ENCODE peak calls at places on chromosomes 2 and 18, in five cellular contexts. I is neuronal stem cell, A is H1, G is mesenchymal stem cell, T is trophoblast cell. D is an unnamed sample.

GRCh38 chr2:22991844-22992243 is 393.1 kb upstream of the KLHL29 start:
- DNase-seq in I (no peak), T (no peak), G (no peak), A (no peak), D (no peak)

GRCh38 chr2:31247671-31248070 is 13.7 kb downstream of the EHD3 start:
- DNase-seq in G (no peak), A (no peak), I (no peak), T (peak; percentile 73), D (no peak)

GRCh38 chr2:64860321-64860751 is 128.9 kb upstream of the SLC1A4 start:
- DNase-seq in A (no peak), T (no peak), G (no peak), I (no peak), D (no peak)

GRCh38 chr2:109185338-109185737 is 56.3 kb downstream of the SH3RF3 start:
- DNase-seq in T (no peak), G (peak; percentile 56), I (no peak), A (no peak), D (no peak)

GRCh38 chr2:160538115-160538514 is 44.5 kb upstream of the RBMS1 start:
- DNase-seq in T (no peak), G (no peak), A (no peak), I (no peak), D (no peak)

GRCh38 chr2:105856576-105856975 is 111.9 kb downstream of the NCK2 start:
- DNase-seq in G (no peak), T (peak; percentile 27), I (no peak), A (no peak), D (no peak)

GRCh38 chr2:192498747-192499146 is 304.0 kb upstream of the TMEFF2 start:
- DNase-seq in I (no peak), T (no peak), G (no peak), A (no peak), D (no peak)

GRCh38 chr2:214492152-214492551 is 81.3 kb downstream of the VWC2L start:
- DNase-seq in I (no peak), T (no peak), A (no peak), G (no peak), D (no peak)

GRCh38 chr18:668263-668662 is 10.8 kb downstream of the TYMS start:
- DNase-seq in G (no peak), T (no peak), I (no peak), A (no peak), D (no peak)

GRCh38 chr2:239589270-239589825 is 188.5 kb upstream of the HDAC4 start:
- DNase-seq in I (no peak), T (no peak), A (no peak), G (no peak), D (no peak)

GRCh38 chr2:95709831-95710230 is 118.0 kb downstream of the TRIM43 start:
- DNase-seq in I (no peak), G (no peak), T (no peak), A (no peak), D (no peak)
- H2BK12ac ChIP-seq in I (no peak overlapping the region), G (no peak overlapping the region), T (no peak overlapping the region), A (no peak overlapping the region), D (no peak overlapping the region)

GRCh38 chr18:68826111-68826510 is 28.2 kb downstream of the CCDC102B start:
- DNase-seq in A (no peak), G (no peak), I (no peak), T (no peak), D (no peak)
- H2BK12ac ChIP-seq in A (no peak overlapping the region), G (no peak overlapping the region), I (no peak overlapping the region), T (no peak overlapping the region), D (no peak overlapping the region)

GRCh38 chr2:219206442-219207253 is at the start of gene ZFAND2B:
- DNase-seq in G (peak; percentile 92), A (peak; percentile 78), I (peak; percentile 95), T (peak; percentile 98), D (peak; percentile 95)
- H2BK12ac ChIP-seq in G (peak within 1 kb of the TSS; percentile 81), A (peak within 1 kb of the TSS; percentile 39), I (no peak within 1 kb of the TSS), T (peak within 1 kb of the TSS; percentile 35), D (no peak within 1 kb of the TSS)

GRCh38 chr2:69250981-69251380 is 136.0 kb downstream of the GFPT1 start:
- DNase-seq in T (peak; percentile 59), A (no peak), G (peak; percentile 48), I (no peak), D (no peak)
- H2BK12ac ChIP-seq in T (no peak overlapping the region), A (no peak overlapping the region), G (no peak overlapping the region), I (no peak overlapping the region), D (no peak overlapping the region)

DNA sequence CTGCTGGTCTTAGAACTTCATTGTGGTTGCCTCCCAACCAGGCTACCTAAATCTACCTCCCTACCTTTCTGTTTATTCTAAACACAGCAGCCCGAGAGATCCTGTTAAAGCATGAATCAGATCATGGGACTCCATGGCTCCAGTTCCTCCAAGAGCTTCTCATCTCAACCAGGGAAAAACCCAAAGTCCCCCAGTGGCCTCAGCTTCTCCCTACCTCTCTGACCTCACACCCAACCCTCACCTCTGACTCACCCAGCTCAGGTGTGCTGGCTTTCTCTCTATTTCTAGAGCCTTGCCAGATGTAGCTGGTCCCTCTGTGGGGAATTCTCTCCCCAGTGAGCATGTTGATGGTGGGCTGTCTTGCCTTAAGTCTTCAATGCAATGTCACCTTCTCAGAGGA is 93.8 kb upstream of the COPS8 start:
- DNase-seq in I (no peak), A (no peak), T (no peak), G (no peak), D (no peak)
- H2BK12ac ChIP-seq in I (no peak overlapping the region), A (no peak overlapping the region), T (no peak overlapping the region), G (no peak overlapping the region), D (no peak overlapping the region)

GRCh38 chr2:54478899-54479298 is 22.8 kb downstream of the SPTBN1 start:
- DNase-seq in G (no peak), A (no peak), I (no peak), T (no peak), D (no peak)
- H2BK12ac ChIP-seq in G (no peak overlapping the region), A (no peak overlapping the region), I (no peak overlapping the region), T (no peak overlapping the region), D (no peak overlapping the region)

GRCh38 chr18:24926649-24927048 is 425.3 kb downstream of the ZNF521 start:
- DNase-seq in I (no peak), A (no peak), G (no peak), T (no peak), D (no peak)

GRCh38 chr18:24919141-24919540 is 432.8 kb downstream of the ZNF521 start:
- DNase-seq in A (no peak), I (no peak), T (no peak), G (no peak), D (no peak)

GRCh38 chr18:24924066-24924716 is 427.8 kb downstream of the ZNF521 start:
- DNase-seq in T (no peak), I (no peak), G (no peak), A (no peak), D (peak; percentile 53)

GRCh38 chr18:24923138-24923537 is 428.8 kb downstream of the ZNF521 start:
- DNase-seq in G (no peak), I (no peak), A (no peak), T (no peak), D (no peak)

GRCh38 chr18:24922491-24922890 is 429.5 kb downstream of the ZNF521 start:
- DNase-seq in I (no peak), G (no peak), T (no peak), A (no peak), D (no peak)
- H2BK12ac ChIP-seq in I (no peak overlapping the region), G (no peak overlapping the region), T (no peak overlapping the region), A (no peak overlapping the region), D (no peak overlapping the region)

DNA sequence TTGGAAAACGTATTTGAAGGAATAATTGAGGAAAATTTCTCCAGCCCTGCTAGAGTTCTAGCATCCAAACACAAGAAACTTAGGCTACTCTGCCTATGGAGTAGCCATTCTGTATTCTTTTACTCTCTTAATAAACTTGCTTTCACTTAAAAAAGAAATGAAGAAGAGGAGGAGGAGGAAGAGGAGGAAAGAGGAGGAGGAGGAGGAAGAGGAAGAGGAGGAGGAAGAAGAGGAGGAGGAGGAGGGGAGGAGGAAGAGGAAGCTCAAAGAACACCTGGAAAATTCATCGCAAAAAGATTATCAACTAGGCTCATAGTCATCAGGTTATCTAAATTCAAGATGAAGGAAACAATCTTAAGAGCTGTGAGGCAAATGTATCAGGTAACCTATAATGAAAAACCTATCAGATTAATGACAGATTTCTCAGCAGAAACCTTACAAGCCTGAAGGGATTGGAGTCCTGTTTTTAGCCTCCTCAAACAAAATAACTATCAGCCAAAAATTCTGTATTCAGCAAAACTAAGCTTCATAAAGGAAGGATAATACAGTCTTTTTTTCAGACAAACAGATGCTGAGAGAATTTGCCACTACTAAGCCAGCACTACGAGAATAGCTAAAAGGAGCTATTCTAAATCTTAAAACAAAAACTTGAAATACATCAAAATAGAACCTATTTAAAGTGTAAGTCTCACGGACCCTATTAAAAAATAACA is 56.2 kb upstream of the DSC1 start:
- DNase-seq in A (no peak), I (no peak), G (no peak), T (no peak), D (no peak)
- H2BK12ac ChIP-seq in A (no peak overlapping the region), I (no peak overlapping the region), G (no peak overlapping the region), T (no peak overlapping the region), D (no peak overlapping the region)

DNA sequence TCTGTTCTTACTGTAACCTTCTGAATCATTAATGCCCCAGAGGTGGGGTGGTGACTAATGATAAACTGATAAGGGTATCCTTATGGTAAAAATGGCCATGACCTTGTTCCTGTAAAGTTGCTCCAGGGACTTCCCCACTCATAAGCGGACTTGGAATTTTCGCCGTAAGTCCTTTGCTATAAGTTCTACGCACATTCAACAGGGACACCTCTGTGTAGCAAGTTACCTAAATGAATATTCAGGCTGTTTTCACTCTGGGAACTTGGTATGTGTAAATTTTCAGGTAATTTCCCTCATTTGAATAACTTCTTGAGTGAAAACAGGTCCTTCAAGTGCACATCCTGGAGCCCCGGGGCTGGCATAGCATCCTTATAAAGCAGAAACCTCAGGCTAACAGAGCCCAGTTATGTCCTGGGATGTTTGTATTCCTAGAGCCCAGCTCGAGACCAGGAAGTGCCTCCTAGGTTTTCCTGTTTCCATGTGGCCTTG is 9.4 kb upstream of the AGFG1 start:
- DNase-seq in T (peak; percentile 83), A (no peak), I (no peak), G (no peak), D (no peak)
- H2BK12ac ChIP-seq in T (no peak overlapping the region), A (no peak overlapping the region), I (no peak overlapping the region), G (no peak overlapping the region), D (no peak overlapping the region)

GRCh38 chr2:134134313-134134706 is 119.6 kb upstream of the MGAT5 start:
- DNase-seq in I (no peak), A (no peak), T (no peak), G (no peak), D (no peak)
- H2BK12ac ChIP-seq in I (no peak overlapping the region), A (no peak overlapping the region), T (no peak overlapping the region), G (no peak overlapping the region), D (no peak overlapping the region)